ENCODE peak calls at places on chromosomes 13 and 19, in seven cellular contexts. W is NCI-H1092 treated with DMSO at 0.1 percent for 48 hours; B is naive thymus-derived CD8-positive, alpha-beta T cell; Q is ACHN; T is cardiac fibroblast; O is T follicular helper cell; N is T-helper 2 cell. K is an unnamed sample.

GRCh38 chr13:32121316-32121715 is 89.7 kb downstream of the FRY start:
- DNase-seq in W (no peak), B (no peak), Q (no peak), T (no peak), O (no peak), N (peak; percentile 46), K (no peak)

GRCh38 chr13:100464006-100464405 is 124.6 kb downstream of the GGACT start:
- DNase-seq in W (no peak), B (no peak), Q (no peak), T (no peak), O (no peak), N (no peak), K (no peak)

GRCh38 chr19:29704562-29705558 is 10.2 kb downstream of the C19orf12 start:
- DNase-seq in W (no peak), B (no peak), Q (no peak), T (no peak), O (no peak), N (peak; percentile 22), K (no peak)

GRCh38 chr19:44356383-44357111 is at the start of gene ZNF112:
- DNase-seq in W (peak; percentile 91), B (no peak), Q (peak; percentile 92), T (peak; percentile 96), O (no peak), N (peak; percentile 8), K (peak; percentile 3)

GRCh38 chr13:67481445-67481844 is 251.3 kb upstream of the PCDH9 start:
- DNase-seq in W (no peak), B (no peak), Q (no peak), T (no peak), O (no peak), N (no peak), K (no peak)

GRCh38 chr13:31775686-31776085 is 36.4 kb downstream of the RXFP2 start:
- DNase-seq in W (no peak), B (no peak), Q (no peak), T (peak; percentile 71), O (no peak), N (no peak), K (no peak)

GRCh38 chr13:95784161-95784880 is 107.4 kb downstream of the DNAJC3 start:
- DNase-seq in W (no peak), B (no peak), Q (peak; percentile 22), T (peak; percentile 66), O (no peak), N (no peak), K (no peak)

GRCh38 chr13:29511980-29512379 is 83.5 kb downstream of the SLC7A1 start:
- DNase-seq in W (no peak), B (no peak), Q (no peak), T (peak; percentile 69), O (no peak), N (no peak), K (no peak)

GRCh38 chr19:40610396-40611064 is 9.4 kb downstream of the LTBP4 start:
- DNase-seq in W (no peak), B (peak; percentile 65), Q (no peak), T (no peak), O (peak; percentile 64), N (peak; percentile 89), K (peak; percentile 83)

GRCh38 chr13:48235100-48235813 is 2.3 kb downstream of the ITM2B start:
- DNase-seq in W (peak; percentile 24), B (peak; percentile 33), Q (peak; percentile 40), T (peak; percentile 63), O (no peak), N (peak; percentile 60), K (peak; percentile 21)

GRCh38 chr13:33639640-33640080 is 178.3 kb upstream of the RFC3 start:
- DNase-seq in W (no peak), B (no peak), Q (no peak), T (no peak), O (no peak), N (peak; percentile 22), K (no peak)

GRCh38 chr19:49997709-49998108 is 27.5 kb downstream of the VRK3 start:
- DNase-seq in W (no peak), B (peak; percentile 21), Q (peak; percentile 48), T (peak; percentile 28), O (no peak), N (peak; percentile 33), K (peak; percentile 6)

GRCh38 chr19:33435706-33436359 is 62.3 kb downstream of the CEBPG start:
- DNase-seq in W (no peak), B (no peak), Q (no peak), T (no peak), O (no peak), N (no peak), K (no peak)

GRCh38 chr19:45030825-45031224 is 8.0 kb upstream of the CLASRP start:
- DNase-seq in W (no peak), B (no peak), Q (no peak), T (no peak), O (no peak), N (no peak), K (no peak)

GRCh38 chr13:28761586-28761985 is 42.8 kb upstream of the SLC46A3 start:
- DNase-seq in W (no peak), B (no peak), Q (no peak), T (peak; percentile 79), O (no peak), N (no peak), K (no peak)

GRCh38 chr13:25371608-25372274 is at the start of gene ATP8A2:
- DNase-seq in W (peak; percentile 28), B (no peak), Q (peak; percentile 3), T (no peak), O (no peak), N (no peak), K (no peak)

GRCh38 chr19:55693336-55693974 is 18.4 kb downstream of the EPN1 start:
- DNase-seq in W (no peak), B (no peak), Q (no peak), T (no peak), O (no peak), N (no peak), K (no peak)

GRCh38 chr19:45814166-45814780 is 835 bp downstream of the RSPH6A start:
- DNase-seq in W (no peak), B (no peak), Q (no peak), T (no peak), O (no peak), N (no peak), K (no peak)

GRCh38 chr13:67043901-67044300 is 186.2 kb downstream of the PCDH9 start:
- DNase-seq in W (no peak), B (no peak), Q (no peak), T (peak; percentile 64), O (no peak), N (no peak), K (no peak)

GRCh38 chr19:31496076-31496475 is 146.8 kb upstream of the TSHZ3 start:
- DNase-seq in W (no peak), B (no peak), Q (no peak), T (no peak), O (no peak), N (no peak), K (no peak)

GRCh38 chr19:16804176-16804575 is 25.0 kb upstream of the SIN3B start:
- DNase-seq in W (no peak), B (no peak), Q (no peak), T (no peak), O (no peak), N (no peak), K (no peak)

GRCh38 chr19:32555786-32556185 is 25.2 kb upstream of the PDCD5 start:
- DNase-seq in W (no peak), B (no peak), Q (no peak), T (no peak), O (no peak), N (no peak), K (no peak)

GRCh38 chr19:49338023-49338677 is 2.9 kb downstream of the CD37 start:
- DNase-seq in W (no peak), B (no peak), Q (no peak), T (no peak), O (no peak), N (no peak), K (no peak)

GRCh38 chr13:108086678-108087077 is 128.7 kb downstream of the LIG4 start:
- DNase-seq in W (no peak), B (no peak), Q (peak; percentile 30), T (no peak), O (no peak), N (no peak), K (no peak)

GRCh38 chr19:38500450-38500849 is 67.0 kb downstream of the RYR1 start:
- DNase-seq in W (no peak), B (no peak), Q (no peak), T (no peak), O (no peak), N (no peak), K (no peak)

GRCh38 chr19:18051887-18052286 is 34.8 kb downstream of the IL12RB1 start:
- DNase-seq in W (no peak), B (no peak), Q (no peak), T (no peak), O (no peak), N (no peak), K (no peak)

GRCh38 chr19:11111117-11111770 is 22.0 kb downstream of the LDLR start:
- DNase-seq in W (no peak), B (no peak), Q (no peak), T (no peak), O (no peak), N (no peak), K (no peak)

GRCh38 chr19:47155141-47155540 is 24.5 kb downstream of the SAE1 start:
- DNase-seq in W (no peak), B (no peak), Q (no peak), T (no peak), O (no peak), N (no peak), K (no peak)

GRCh38 chr13:33582121-33582520 is 235.8 kb upstream of the RFC3 start:
- DNase-seq in W (no peak), B (no peak), Q (no peak), T (peak; percentile 55), O (no peak), N (no peak), K (no peak)

GRCh38 chr13:99859178-99860177 is 112.1 kb downstream of the ZIC5 start:
- DNase-seq in W (no peak), B (no peak), Q (no peak), T (no peak), O (no peak), N (peak; percentile 69), K (peak; percentile 80)

GRCh38 chr13:36736119-36736726 is 62.4 kb downstream of the SERTM1 start:
- DNase-seq in W (peak; percentile 59), B (peak; percentile 28), Q (peak; percentile 42), T (peak; percentile 82), O (no peak), N (peak; percentile 24), K (peak; percentile 36)

GRCh38 chr13:53921473-53921872 is 892.9 kb downstream of the OLFM4 start:
- DNase-seq in W (no peak), B (no peak), Q (no peak), T (no peak), O (no peak), N (no peak), K (no peak)

K was measured in immature natural killer cell.